ENCODE peak calls at places on chromosomes 4 and X, in seven cellular contexts. O, D, J, M, X, S and F are unnamed samples.

GRCh38 chrX:16671005-16671404 is 21.0 kb downstream of the S100G start:
- DNase-seq in S (peak), X (peak), M (no peak), J (no peak), D (peak), O (peak), F (no peak)

GRCh38 chr4:61193863-61194262 is 6.3 kb upstream of the ADGRL3 start:
- DNase-seq in X (no peak), J (no peak), D (no peak), S (no peak), O (no peak), M (no peak), F (no peak)

GRCh38 chr4:3211866-3212265 is 37.1 kb upstream of the MSANTD1 start:
- DNase-seq in J (no peak), X (no peak), D (no peak), O (no peak), M (no peak), S (no peak), F (no peak)

GRCh38 chrX:108219949-108220601 is 128.5 kb downstream of the ATG4A start:
- DNase-seq in O (no peak), M (no peak), J (no peak), S (no peak), X (no peak), D (no peak), F (no peak)

GRCh38 chrX:102155806-102156179 is at the start of gene BEX5:
- DNase-seq in J (peak), S (peak), M (peak), D (no peak), O (peak), X (peak), F (peak)

GRCh38 chrX:143165778-143166177 is 140.1 kb downstream of the SPANXN4 start:
- DNase-seq in X (no peak), O (no peak), J (no peak), D (no peak), S (no peak), M (no peak), F (no peak)

GRCh38 chrX:15911729-15912550 is 57.3 kb upstream of the AP1S2 start:
- DNase-seq in X (no peak), M (no peak), S (no peak), O (no peak), J (no peak), D (peak), F (no peak)

GRCh38 chr4:16199132-16199531 is 27.1 kb downstream of the TAPT1 start:
- DNase-seq in J (no peak), D (no peak), S (no peak), M (no peak), O (peak), X (no peak), F (no peak)

GRCh38 chrX:17519349-17519748 is 144.3 kb downstream of the NHS start:
- DNase-seq in J (peak), O (no peak), X (no peak), D (peak), S (no peak), M (no peak), F (peak)

GRCh38 chrX:12548746-12549145 is 242.5 kb upstream of the PRPS2 start:
- DNase-seq in J (no peak), D (peak), O (peak), M (no peak), X (no peak), S (peak), F (no peak)

GRCh38 chr4:182560358-182560757 is 317.2 kb downstream of the TENM3 start:
- DNase-seq in J (no peak), S (no peak), D (no peak), X (peak), M (no peak), O (no peak), F (no peak)

GRCh38 chr4:88291003-88291402 is 6.6 kb upstream of the PPM1K start:
- DNase-seq in X (no peak), S (no peak), O (peak), M (no peak), D (no peak), J (no peak), F (no peak)

GRCh38 chrX:22366166-22366702 is 93.5 kb downstream of the CBLL2 start:
- DNase-seq in M (no peak), O (peak), X (no peak), S (no peak), D (no peak), J (no peak), F (no peak)

GRCh38 chr4:173288698-173289350 is 45.3 kb downstream of the HMGB2 start:
- DNase-seq in D (no peak), J (no peak), O (no peak), X (no peak), M (no peak), S (no peak), F (no peak)

GRCh38 chr4:115113382-115114106 is at the start of gene NDST4:
- DNase-seq in O (peak), D (peak), J (no peak), X (no peak), S (no peak), M (no peak), F (no peak)

GRCh38 chr4:153205028-153205648 is 895 bp downstream of the TRIM2 start:
- DNase-seq in O (peak), D (no peak), S (peak), X (no peak), M (peak), J (no peak), F (no peak)

GRCh38 chr4:153612878-153613277 is 71.2 kb upstream of the TLR2 start:
- DNase-seq in X (no peak), D (no peak), O (no peak), J (no peak), S (no peak), M (no peak), F (no peak)

GRCh38 chr4:25379591-25379990 is 2.5 kb downstream of the ANAPC4 start:
- DNase-seq in M (no peak), J (no peak), X (no peak), D (no peak), S (no peak), O (no peak), F (no peak)

GRCh38 chr4:56217383-56217890 is 169.9 kb downstream of the AASDH start:
- DNase-seq in S (no peak), O (no peak), D (no peak), M (no peak), X (no peak), J (no peak), F (no peak)

GRCh38 chrX:106959897-106960296 is 39.7 kb downstream of the CLDN2 start:
- DNase-seq in D (peak), X (peak), S (no peak), O (peak), J (no peak), M (no peak), F (no peak)

GRCh38 chr4:165965503-165965902 is 92.5 kb downstream of the TLL1 start:
- DNase-seq in S (no peak), D (no peak), X (no peak), O (peak), M (no peak), J (no peak), F (no peak)

GRCh38 chrX:152646961-152647360 is 9.3 kb downstream of the GABRQ start:
- DNase-seq in S (no peak), D (no peak), J (no peak), X (no peak), M (no peak), O (no peak), F (no peak)

GRCh38 chr4:52588097-52588496 is 71.0 kb downstream of the USP46 start:
- DNase-seq in X (peak), J (peak), M (no peak), S (peak), O (peak), D (no peak), F (no peak)

GRCh38 chr4:8115203-8115520 is 43.5 kb downstream of the ABLIM2 start:
- DNase-seq in M (no peak), D (no peak), S (no peak), X (no peak), O (no peak), J (no peak), F (peak)

GRCh38 chr4:185232370-185232769 is 23.0 kb downstream of the SNX25 start:
- DNase-seq in M (no peak), O (no peak), X (no peak), S (no peak), D (no peak), J (no peak), F (no peak)

GRCh38 chr4:147110968-147111367 is 165.3 kb upstream of the TTC29 start:
- DNase-seq in S (no peak), O (peak), J (no peak), X (no peak), D (peak), M (no peak), F (no peak)